ENCODE peak calls at places on chromosomes 13 and 19, in four cellular contexts. F is activated naive CD4-positive, alpha-beta T cell; J is NCI-H345; D is Caco-2. S is an unnamed sample.

GRCh38 chr13:99959127-99959529 is 12.4 kb downstream of the ZIC5 start:
- DNase-seq in F (no peak), J (no peak), D (no peak), S (no peak)

GRCh38 chr19:47545061-47545948 is 27.6 kb downstream of the ZNF541 start:
- DNase-seq in F (no peak), J (no peak), D (no peak), S (no peak)

GRCh38 chr19:43148233-43148632 is 38.1 kb downstream of the PSG5 start:
- DNase-seq in F (no peak), J (no peak), D (no peak), S (no peak)

GRCh38 chr19:56603829-56604228 is 8.7 kb downstream of the ZNF71 start:
- DNase-seq in F (no peak), J (no peak), D (no peak), S (no peak)

GRCh38 chr19:17205237-17206140 is 9.7 kb upstream of the USE1 start:
- DNase-seq in F (peak), J (no peak), D (peak), S (no peak)

GRCh38 chr19:2476451-2477140 is 669 bp downstream of the GADD45B start:
- DNase-seq in F (peak), J (peak), D (no peak), S (no peak)

GRCh38 chr19:10001899-10002298 is 8.4 kb downstream of the COL5A3 start:
- DNase-seq in F (no peak), J (no peak), D (peak), S (no peak)

GRCh38 chr19:18588611-18589379 is at the start of gene REX1BD:
- DNase-seq in F (peak), J (peak), D (peak), S (peak)

GRCh38 chr19:8616861-8617260 is 6.3 kb upstream of the ADAMTS10 start:
- DNase-seq in F (no peak), J (no peak), D (no peak), S (no peak)

GRCh38 chr19:53642381-53643099 is 10.7 kb downstream of the DPRX start:
- DNase-seq in F (no peak), J (no peak), D (peak), S (no peak)

GRCh38 chr13:79128158-79128557 is 277.9 kb downstream of the RBM26 start:
- DNase-seq in F (no peak), J (no peak), D (no peak), S (no peak)

GRCh38 chr19:7618366-7618765 is 11.0 kb downstream of the XAB2 start:
- DNase-seq in F (no peak), J (no peak), D (no peak), S (no peak)

GRCh38 chr13:99432637-99433542 is 68.4 kb upstream of the TM9SF2 start:
- DNase-seq in F (peak), J (no peak), D (no peak), S (no peak)

GRCh38 chr13:72132065-72132464 is 265.1 kb upstream of the DACH1 start:
- DNase-seq in F (no peak), J (no peak), D (no peak), S (no peak)

GRCh38 chr13:30607908-30608307 is 9.8 kb upstream of the USPL1 start:
- DNase-seq in F (peak), J (no peak), D (no peak), S (no peak)

GRCh38 chr13:63463782-63464610 is 2048.3 kb upstream of the PCDH20 start:
- DNase-seq in F (no peak), J (no peak), D (no peak), S (no peak)

GRCh38 chr13:51339952-51340732 is 651 bp downstream of the SERPINE3 start:
- DNase-seq in F (no peak), J (no peak), D (no peak), S (no peak)

GRCh38 chr13:37306778-37307544 is 201.5 kb upstream of the CSNK1A1L start:
- DNase-seq in F (no peak), J (no peak), D (no peak), S (no peak)

S was measured in NCI-H1105 treated with DMSO at 0.1 percent for 48 hours.